ENCODE peak calls at places on chromosome 12, in five cellular contexts. E, A, P, G and K are unnamed samples.
A peak's percentile ranks its signal among the peaks of the same experiment; 100 is the strongest.

GRCh38 chr12:50224026-50224692 is 57.0 kb upstream of the CERS5 start:
- DNase-seq in G (no peak), A (peak; percentile 77), E (peak; percentile 46), P (no peak), K (no peak)

GRCh38 chr12:47378907-47379306 is 299.1 kb upstream of the AMIGO2 start:
- DNase-seq in G (no peak), P (no peak), A (no peak), E (no peak), K (no peak)

GRCh38 chr12:6604254-6605029 is 2.7 kb downstream of the CHD4 start:
- DNase-seq in A (no peak), P (no peak), E (no peak), G (no peak), K (no peak)

GRCh38 chr12:56993346-56993745 is 13.0 kb downstream of the ZBTB39 start:
- DNase-seq in E (no peak), A (no peak), G (no peak), P (no peak), K (no peak)

GRCh38 chr12:63747553-63747952 is 32.2 kb upstream of the RXYLT1 start:
- DNase-seq in A (no peak), P (no peak), E (no peak), G (no peak), K (no peak)

GRCh38 chr12:30753233-30753632 is 1.5 kb downstream of the CAPRIN2 start:
- DNase-seq in G (peak; percentile 7), E (no peak), P (no peak), A (peak; percentile 43), K (no peak)

GRCh38 chr12:53219956-53220856 is 11.8 kb downstream of the RARG start:
- DNase-seq in P (no peak), E (no peak), A (peak; percentile 69), G (no peak), K (peak; percentile 82)

GRCh38 chr12:49198431-49199155 is 9.7 kb upstream of the TUBA1A start:
- DNase-seq in A (peak; percentile 59), P (no peak), E (peak; percentile 25), G (peak; percentile 83), K (no peak)

GRCh38 chr12:121949643-121950397 is 31.4 kb downstream of the CFAP251 start:
- DNase-seq in A (no peak), P (no peak), G (no peak), E (no peak), K (no peak)

GRCh38 chr12:123934829-123935228 is 37.8 kb downstream of the CCDC92 start:
- DNase-seq in E (no peak), A (no peak), G (no peak), P (no peak), K (no peak)

GRCh38 chr12:96698965-96699364 is 208.1 kb upstream of the NEDD1 start:
- DNase-seq in P (no peak), A (no peak), E (no peak), G (no peak), K (no peak)

GRCh38 chr12:84497819-84498218 is 414.8 kb downstream of the SLC6A15 start:
- DNase-seq in A (peak; percentile 17), P (no peak), E (peak; percentile 18), G (no peak), K (no peak)

GRCh38 chr12:115411121-115411520 is 727.1 kb upstream of the TBX3 start:
- DNase-seq in G (no peak), E (no peak), A (peak; percentile 37), P (no peak), K (no peak)

GRCh38 chr12:67633708-67634107 is 14.8 kb upstream of the DYRK2 start:
- DNase-seq in P (no peak), A (no peak), G (no peak), E (no peak), K (no peak)

GRCh38 chr12:19575307-19576243 is 136.3 kb downstream of the AEBP2 start:
- DNase-seq in E (peak; percentile 20), G (no peak), A (no peak), P (no peak), K (no peak)

GRCh38 chr12:111068281-111068680 is 147.9 kb upstream of the MYL2 start:
- DNase-seq in P (no peak), E (no peak), G (no peak), A (no peak), K (no peak)

GRCh38 chr12:102342281-102343006 is 137.9 kb downstream of the IGF1 start:
- DNase-seq in A (peak; percentile 12), G (no peak), P (no peak), E (no peak), K (no peak)

GRCh38 chr12:4829793-4830162 is 79.9 kb upstream of the KCNA1 start:
- DNase-seq in E (peak; percentile 66), A (no peak), P (no peak), G (no peak), K (no peak)

GRCh38 chr12:129440278-129440677 is 463.5 kb downstream of the TMEM132D start:
- DNase-seq in E (no peak), G (no peak), P (no peak), A (no peak), K (no peak)

GRCh38 chr12:76422154-76422877 is 74.1 kb upstream of the BBS10 start:
- DNase-seq in E (no peak), G (no peak), A (no peak), P (no peak), K (no peak)

GRCh38 chr12:29537292-29537691 is 39.8 kb upstream of the OVCH1 start:
- DNase-seq in E (no peak), G (no peak), P (no peak), A (no peak), K (no peak)

GRCh38 chr12:98354520-98354919 is 160.9 kb upstream of the TMPO start:
- DNase-seq in E (no peak), G (no peak), P (no peak), A (no peak), K (no peak)

GRCh38 chr12:109597795-109598427 is 24.3 kb downstream of the MVK start:
- DNase-seq in A (peak; percentile 97), G (peak; percentile 34), P (peak; percentile 30), E (peak; percentile 80), K (peak; percentile 87)

GRCh38 chr12:94704452-94704871 is 54.1 kb upstream of the TMCC3 start:
- DNase-seq in A (no peak), E (no peak), P (no peak), G (no peak), K (no peak)

GRCh38 chr12:70040141-70040540 is 203.1 kb upstream of the CNOT2 start:
- DNase-seq in A (no peak), P (no peak), E (no peak), G (no peak), K (no peak)

GRCh38 chr12:12553208-12553785 is 9.4 kb downstream of the DUSP16 start:
- DNase-seq in E (no peak), A (no peak), G (no peak), P (no peak), K (no peak)

GRCh38 chr12:64627781-64628180 is 17.5 kb downstream of the RASSF3 start:
- DNase-seq in G (no peak), P (no peak), E (no peak), A (no peak), K (no peak)

GRCh38 chr12:52081263-52081733 is 1.8 kb downstream of the SMIM41 start:
- DNase-seq in G (no peak), E (no peak), A (peak; percentile 11), P (no peak), K (no peak)

GRCh38 chr12:62525306-62525705 is 58.7 kb downstream of the MON2 start:
- DNase-seq in A (no peak), E (no peak), P (no peak), G (no peak), K (no peak)